ENCODE peak calls at places on chromosomes 7 and 10, in eight cellular contexts. V is activated CD8-positive, alpha-beta memory T cell treated with anti-CD3 and anti-CD28 coated beads for 48 hours; D is CD8-positive, alpha-beta T cell; S is effector memory CD8-positive, alpha-beta T cell; O is HCT116; B is GM23248; G is breast epithelium; E is GF-D8. Z is an unnamed sample.

GRCh38 chr7:37311282-37311868 is 137.3 kb downstream of the ELMO1 start:
- DNase-seq in O (no peak), E (no peak), S (no peak), B (peak; percentile 24), V (no peak), G (no peak), D (no peak), Z (peak; percentile 24)

GRCh38 chr10:11901036-11901301 is 77.8 kb downstream of the PROSER2 start:
- DNase-seq in S (no peak), V (no peak), G (no peak), O (no peak), B (no peak), D (no peak), E (no peak), Z (no peak)

GRCh38 chr7:20598479-20599419 is 16.7 kb upstream of the ABCB5 start:
- DNase-seq in V (no peak), O (peak; percentile 48), E (peak; percentile 40), B (peak; percentile 67), G (no peak), D (no peak), S (peak; percentile 2), Z (no peak)

GRCh38 chr10:102769375-102770107 is 25.8 kb downstream of the WBP1L start:
- DNase-seq in B (no peak), G (no peak), V (no peak), S (no peak), E (peak; percentile 40), O (no peak), D (no peak), Z (no peak)

GRCh38 chr7:141663081-141663510 is 38.9 kb downstream of the DENND11 start:
- DNase-seq in D (no peak), G (peak; percentile 89), V (no peak), S (no peak), B (no peak), E (no peak), O (no peak), Z (no peak)

GRCh38 chr7:101954494-101954893 is 137.1 kb downstream of the CUX1 start:
- DNase-seq in O (no peak), S (no peak), B (no peak), E (no peak), D (no peak), G (no peak), V (no peak), Z (no peak)

GRCh38 chr7:117323877-117324699 is 1.2 kb upstream of the WNT2 start:
- DNase-seq in G (no peak), B (peak; percentile 58), O (no peak), D (no peak), V (no peak), E (no peak), S (no peak), Z (no peak)

GRCh38 chr10:102408728-102409603 is 9.6 kb downstream of the PSD start:
- DNase-seq in O (no peak), G (no peak), B (peak; percentile 73), V (peak; percentile 68), D (peak; percentile 49), E (no peak), S (peak; percentile 49), Z (peak; percentile 54)

GRCh38 chr10:127012769-127013152 is 107.5 kb downstream of the DOCK1 start:
- DNase-seq in O (peak; percentile 18), B (peak; percentile 21), S (no peak), E (no peak), G (peak; percentile 94), D (no peak), V (no peak), Z (no peak)

GRCh38 chr10:89362928-89363327 is 14.9 kb upstream of the IFIT1B start:
- DNase-seq in G (no peak), E (no peak), O (no peak), V (no peak), S (no peak), B (no peak), D (no peak), Z (no peak)

GRCh38 chr10:62613429-62613828 is 191.1 kb upstream of the ADO start:
- DNase-seq in E (no peak), S (no peak), D (no peak), G (no peak), O (no peak), V (no peak), B (peak; percentile 62), Z (no peak)